ENCODE peak calls at places on chromosomes 2 and 18, in eight cellular contexts. S is right cardiac atrium, O is mucosa of descending colon, F is heart left ventricle, A is left cardiac atrium, J is natural killer cell, Z is left lobe of liver, V is activated B cell treated with CpG ODN at 0.5 μM for 24 hours. I is an unnamed sample.

GRCh38 chr2:12131975-12132374 is 385.5 kb downstream of the LPIN1 start:
- ATAC-seq in S (peak; percentile 43), O (no peak), F (no peak), A (peak; percentile 96), J (no peak), Z (no peak), V (no peak), I (peak; percentile 41)

GRCh38 chr18:22174341-22175148 is 5.2 kb downstream of the GATA6 start:
- ATAC-seq in S (peak; percentile 15), O (peak; percentile 10), F (peak; percentile 46), A (peak; percentile 2), J (peak; percentile 32), Z (no peak), V (no peak), I (no peak)

GRCh38 chr2:27133905-27134780 is at the start of gene PREB:
- ATAC-seq in S (peak; percentile 97), O (peak; percentile 97), F (peak; percentile 93), A (peak; percentile 97), J (peak; percentile 97), Z (peak; percentile 92), V (peak; percentile 99), I (peak; percentile 97)

GRCh38 chr2:6073260-6074141 is 381.3 kb downstream of the SOX11 start:
- ATAC-seq in S (peak; percentile 13), O (no peak), F (no peak), A (peak; percentile 73), J (no peak), Z (no peak), V (no peak), I (peak; percentile 86)

GRCh38 chr18:78984941-78985784 is 5.5 kb downstream of the SALL3 start:
- ATAC-seq in S (peak; percentile 79), O (peak; percentile 24), F (no peak), A (peak; percentile 33), J (peak; percentile 66), Z (peak; percentile 98), V (no peak), I (no peak)

GRCh38 chr2:95306306-95306895 is 9.3 kb downstream of the KCNIP3 start:
- ATAC-seq in S (no peak), O (no peak), F (no peak), A (no peak), J (no peak), Z (peak; percentile 11), V (no peak), I (no peak)

GRCh38 chr18:66819235-66819634 is 215.3 kb upstream of the CDH19 start:
- ATAC-seq in S (no peak), O (no peak), F (no peak), A (no peak), J (no peak), Z (no peak), V (no peak), I (peak; percentile 35)

GRCh38 chr2:152525277-152525838 is 190.4 kb downstream of the FMNL2 start:
- ATAC-seq in S (peak; percentile 91), O (peak; percentile 98), F (no peak), A (peak; percentile 88), J (peak; percentile 69), Z (peak; percentile 59), V (no peak), I (peak; percentile 94)

GRCh38 chr18:23071285-23071684 is 64.0 kb upstream of the CABLES1 start:
- ATAC-seq in S (peak; percentile 21), O (peak; percentile 93), F (no peak), A (peak; percentile 66), J (peak; percentile 96), Z (peak; percentile 27), V (peak; percentile 95), I (no peak)

GRCh38 chr18:26663001-26663400 is 114.6 kb upstream of the KCTD1 start:
- ATAC-seq in S (no peak), O (no peak), F (no peak), A (no peak), J (no peak), Z (no peak), V (no peak), I (no peak)

GRCh38 chr2:237456200-237456731 is 30.8 kb upstream of the MLPH start:
- ATAC-seq in S (peak; percentile 84), O (peak; percentile 62), F (peak; percentile 85), A (peak; percentile 95), J (no peak), Z (no peak), V (no peak), I (no peak)

GRCh38 chr2:34836361-34836760 is 1237.3 kb upstream of the FAM98A start:
- ATAC-seq in S (no peak), O (no peak), F (no peak), A (no peak), J (no peak), Z (no peak), V (no peak), I (no peak)

GRCh38 chr2:165016772-165017411 is 61.6 kb upstream of the SLC38A11 start:
- ATAC-seq in S (peak; percentile 42), O (peak; percentile 44), F (no peak), A (peak; percentile 73), J (peak; percentile 78), Z (peak; percentile 85), V (peak; percentile 85), I (peak; percentile 94)

GRCh38 chr2:160429248-160430000 is 64.2 kb downstream of the RBMS1 start:
- ATAC-seq in S (no peak), O (no peak), F (no peak), A (no peak), J (peak; percentile 60), Z (peak; percentile 86), V (peak; percentile 46), I (peak; percentile 61)